ENCODE peak calls at places on chromosomes 13 and 19, in ten cellular contexts. Z, K, X, A, Y, Q, O, G, R and B are unnamed samples.

GRCh38 chr13:72244788-72245187 is 377.8 kb upstream of the DACH1 start:
- DNase-seq in Z (no peak), K (no peak), X (no peak), A (no peak), Y (no peak), Q (no peak), O (no peak), G (no peak), R (no peak), B (no peak)

GRCh38 chr19:41563847-41564514 is 12.0 kb upstream of the CEACAM21 start:
- DNase-seq in Z (no peak), K (peak), X (peak), A (no peak), Y (no peak), Q (peak), O (no peak), G (no peak), R (peak), B (peak)

GRCh38 chr19:18416778-18417249 is 2.4 kb upstream of the SSBP4 start:
- DNase-seq in Z (no peak), K (peak), X (peak), A (peak), Y (peak), Q (peak), O (peak), G (peak), R (peak), B (peak)

GRCh38 chr13:93344048-93344447 is 117.4 kb downstream of the GPC6 start:
- DNase-seq in Z (no peak), K (no peak), X (no peak), A (no peak), Y (no peak), Q (no peak), O (no peak), G (no peak), R (no peak), B (no peak)

GRCh38 chr19:4183967-4184717 is 1.7 kb downstream of the ANKRD24 start:
- DNase-seq in Z (no peak), K (no peak), X (no peak), A (no peak), Y (no peak), Q (no peak), O (no peak), G (peak), R (no peak), B (peak)

GRCh38 chr19:11434703-11435056 is 241 bp downstream of the ODAD3 start:
- DNase-seq in Z (no peak), K (no peak), X (no peak), A (no peak), Y (no peak), Q (no peak), O (no peak), G (no peak), R (no peak), B (no peak)

GRCh38 chr19:45037393-45038169 is 1.3 kb upstream of the CLASRP start:
- DNase-seq in Z (no peak), K (no peak), X (peak), A (no peak), Y (no peak), Q (no peak), O (no peak), G (no peak), R (no peak), B (no peak)

GRCh38 chr13:101453784-101454201 is 1.3 kb downstream of the ITGBL1 start:
- DNase-seq in Z (no peak), K (no peak), X (peak), A (peak), Y (no peak), Q (no peak), O (no peak), G (no peak), R (peak), B (no peak)

GRCh38 chr13:76024151-76024550 is 388.0 kb downstream of the LMO7 start:
- DNase-seq in Z (no peak), K (no peak), X (no peak), A (no peak), Y (no peak), Q (no peak), O (no peak), G (no peak), R (no peak), B (no peak)

GRCh38 chr19:46613525-46613924 is 11.4 kb downstream of the PTGIR start:
- DNase-seq in Z (no peak), K (no peak), X (no peak), A (no peak), Y (no peak), Q (no peak), O (no peak), G (no peak), R (no peak), B (no peak)

GRCh38 chr13:77698211-77699058 is 948 bp downstream of the SLAIN1 start:
- DNase-seq in Z (no peak), K (peak), X (peak), A (peak), Y (peak), Q (peak), O (no peak), G (peak), R (peak), B (peak)

GRCh38 chr13:53200498-53201453 is 172.2 kb downstream of the OLFM4 start:
- DNase-seq in Z (no peak), K (no peak), X (peak), A (peak), Y (peak), Q (no peak), O (no peak), G (peak), R (peak), B (peak)

GRCh38 chr19:43773725-43774102 is 7.1 kb downstream of the KCNN4 start:
- DNase-seq in Z (no peak), K (no peak), X (peak), A (no peak), Y (no peak), Q (no peak), O (no peak), G (no peak), R (no peak), B (peak)

GRCh38 chr19:7831452-7831851 is 1.4 kb downstream of the EVI5L start:
- DNase-seq in Z (no peak), K (no peak), X (peak), A (no peak), Y (no peak), Q (no peak), O (no peak), G (no peak), R (peak), B (peak)

GRCh38 chr19:8866344-8866743 is 34.2 kb downstream of the MBD3L1 start:
- DNase-seq in Z (no peak), K (no peak), X (no peak), A (no peak), Y (no peak), Q (no peak), O (no peak), G (no peak), R (no peak), B (no peak)

GRCh38 chr13:59176775-59177174 is 987.0 kb downstream of the DIAPH3 start:
- DNase-seq in Z (no peak), K (no peak), X (peak), A (no peak), Y (no peak), Q (no peak), O (no peak), G (no peak), R (peak), B (no peak)

GRCh38 chr19:45947926-45948325 is 25.7 kb downstream of the NOVA2 start:
- DNase-seq in Z (no peak), K (no peak), X (no peak), A (no peak), Y (no peak), Q (no peak), O (no peak), G (no peak), R (no peak), B (no peak)

GRCh38 chr19:38529610-38530009 is 88.1 kb downstream of the MAP4K1 start:
- DNase-seq in Z (no peak), K (no peak), X (no peak), A (no peak), Y (no peak), Q (no peak), O (no peak), G (no peak), R (no peak), B (no peak)

GRCh38 chr19:4388171-4389063 is 11.9 kb downstream of the SH3GL1 start:
- DNase-seq in Z (no peak), K (no peak), X (no peak), A (peak), Y (no peak), Q (no peak), O (no peak), G (peak), R (no peak), B (peak)

GRCh38 chr13:110559986-110560385 is 1.5 kb downstream of the RAB20 start:
- DNase-seq in Z (no peak), K (no peak), X (no peak), A (no peak), Y (no peak), Q (no peak), O (no peak), G (no peak), R (no peak), B (no peak)
- H3K27ac ChIP-seq in Z (no peak), K (no peak), X (no peak), A (peak), Y (peak), Q (no peak), O (peak), G (peak), R (no peak), B (no peak)

GRCh38 chr19:752652-753517 is 2.0 kb downstream of the MISP start:
- DNase-seq in Z (peak), K (no peak), X (no peak), A (peak), Y (peak), Q (no peak), O (peak), G (peak), R (no peak), B (no peak)

GRCh38 chr19:750640-751423 is at the start of gene MISP:
- DNase-seq in Z (no peak), K (no peak), X (no peak), A (peak), Y (no peak), Q (no peak), O (no peak), G (no peak), R (no peak), B (no peak)

GRCh38 chr19:749811-750210 is 1.1 kb upstream of the MISP start:
- DNase-seq in Z (no peak), K (no peak), X (no peak), A (no peak), Y (no peak), Q (no peak), O (no peak), G (no peak), R (no peak), B (no peak)

GRCh38 chr19:754530-754929 is 3.6 kb downstream of the MISP start:
- DNase-seq in Z (no peak), K (no peak), X (no peak), A (no peak), Y (no peak), Q (no peak), O (no peak), G (no peak), R (no peak), B (no peak)

DNA sequence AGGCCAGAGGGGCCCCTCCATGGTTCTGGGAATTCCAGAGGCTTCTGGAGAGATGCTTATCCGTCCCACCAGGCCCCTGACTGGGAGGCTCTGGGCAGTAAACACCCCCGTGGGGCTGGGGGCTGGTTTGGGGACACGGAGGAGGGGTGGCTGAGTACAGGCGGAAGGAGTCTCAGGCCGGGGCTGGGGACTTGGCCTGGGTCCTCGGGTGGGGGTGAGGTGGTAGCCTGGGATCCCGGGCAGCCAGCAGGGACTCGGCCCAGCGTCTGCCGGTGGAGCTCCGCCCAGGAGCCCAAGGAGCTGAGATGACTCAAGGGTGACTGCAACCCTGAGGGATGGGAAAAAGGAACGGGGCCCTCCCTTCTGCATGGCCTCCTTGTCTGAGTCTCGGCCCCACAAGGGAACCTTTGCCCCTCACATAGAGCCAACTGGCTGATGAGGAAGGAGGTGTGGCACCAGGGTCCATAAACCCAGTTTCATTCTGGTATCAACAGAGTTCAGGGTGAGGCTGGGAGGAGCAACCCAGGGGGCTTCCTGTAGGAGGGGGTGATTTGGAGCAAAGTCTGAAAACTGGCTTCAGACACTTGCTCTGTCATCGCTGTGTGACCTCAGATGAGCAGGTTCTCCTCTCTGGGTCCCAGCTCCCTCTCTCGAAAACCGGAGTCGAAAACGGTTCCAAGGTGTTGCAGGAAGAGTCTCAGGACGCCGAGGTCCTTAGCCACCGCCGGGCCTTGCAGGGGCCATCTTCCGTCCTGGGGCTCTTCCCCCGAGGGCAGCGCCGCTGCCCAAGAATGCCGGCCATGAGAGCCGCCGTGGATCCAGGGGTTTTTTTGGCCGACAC is 809 bp downstream of the MISP start:
- DNase-seq in Z (peak), K (no peak), X (no peak), A (peak), Y (no peak), Q (no peak), O (peak), G (peak), R (peak), B (no peak)
- H3K27ac ChIP-seq in Z (peak), K (no peak), X (no peak), A (no peak), Y (peak), Q (no peak), O (no peak), G (no peak), R (no peak), B (no peak)

GRCh38 chr13:51781246-51782022 is 22.5 kb downstream of the DHRS12 start:
- DNase-seq in Z (no peak), K (no peak), X (peak), A (peak), Y (no peak), Q (no peak), O (no peak), G (no peak), R (peak), B (peak)

GRCh38 chr13:51778407-51778806 is 25.6 kb downstream of the DHRS12 start:
- DNase-seq in Z (no peak), K (no peak), X (no peak), A (peak), Y (no peak), Q (no peak), O (no peak), G (no peak), R (no peak), B (no peak)

GRCh38 chr13:51776179-51776578 is 27.8 kb downstream of the DHRS12 start:
- DNase-seq in Z (no peak), K (no peak), X (no peak), A (peak), Y (no peak), Q (no peak), O (no peak), G (no peak), R (no peak), B (no peak)

GRCh38 chr13:51780099-51780498 is 23.9 kb downstream of the DHRS12 start:
- DNase-seq in Z (no peak), K (no peak), X (no peak), A (no peak), Y (no peak), Q (no peak), O (no peak), G (no peak), R (no peak), B (no peak)

DNA sequence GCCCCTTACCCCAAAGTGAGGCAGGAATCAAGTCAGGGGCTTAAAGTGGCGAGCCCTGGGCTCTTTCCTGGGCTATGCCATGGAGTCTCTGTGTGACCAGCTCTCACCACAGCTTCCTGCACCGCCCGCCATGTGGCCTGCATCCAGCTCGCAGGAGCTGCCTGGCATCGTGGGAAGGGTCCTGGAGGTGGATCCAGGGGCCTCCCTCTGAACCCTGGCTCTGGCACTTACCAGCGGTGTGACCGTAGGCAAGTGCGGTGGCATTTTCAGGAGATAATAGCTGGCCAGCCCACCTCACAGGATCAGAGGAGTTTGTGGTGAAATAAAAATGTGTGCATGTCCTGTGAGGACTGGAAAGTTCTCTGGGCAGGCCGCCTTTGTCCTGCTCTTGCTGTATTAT is 26.0 kb downstream of the DHRS12 start:
- DNase-seq in Z (no peak), K (no peak), X (no peak), A (no peak), Y (no peak), Q (no peak), O (no peak), G (no peak), R (no peak), B (no peak)
- H3K27ac ChIP-seq in Z (no peak), K (no peak), X (no peak), A (peak), Y (no peak), Q (no peak), O (no peak), G (no peak), R (no peak), B (no peak)

DNA sequence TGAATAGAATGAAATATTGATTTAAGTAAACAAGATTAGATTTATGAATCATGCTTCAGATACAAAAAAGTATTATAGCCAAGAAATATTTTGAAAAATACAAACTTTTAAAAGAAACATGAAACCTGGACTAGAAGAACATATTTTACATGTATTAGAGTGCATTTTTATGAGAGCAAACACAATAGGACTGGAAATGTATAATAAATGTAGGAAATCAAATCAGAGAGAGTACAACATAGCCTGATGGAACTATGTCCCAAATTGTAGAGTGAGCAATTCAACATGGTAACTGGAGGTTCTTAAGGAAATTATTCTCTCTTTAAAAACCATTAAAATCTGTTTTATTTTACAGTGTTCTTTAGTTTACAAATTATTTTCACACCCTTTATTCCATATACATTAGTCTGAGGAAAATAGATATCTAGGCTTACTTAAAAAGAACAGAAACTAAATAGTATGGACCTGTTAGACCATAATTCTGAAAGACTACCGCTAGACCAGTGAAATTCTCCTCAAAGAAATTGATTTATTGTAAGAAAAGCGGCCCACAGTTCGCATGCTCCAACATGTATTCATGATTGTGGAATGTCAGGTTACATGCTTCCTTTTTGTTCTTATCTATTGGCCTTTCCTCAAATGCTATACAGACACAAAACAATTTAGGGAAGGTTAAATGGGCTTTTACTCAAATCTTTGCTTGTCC is 1526.5 kb upstream of the SLC10A2 start:
- DNase-seq in Z (no peak), K (no peak), X (no peak), A (no peak), Y (no peak), Q (no peak), O (no peak), G (no peak), R (no peak), B (no peak)
- H3K27ac ChIP-seq in Z (no peak), K (no peak), X (no peak), A (no peak), Y (no peak), Q (no peak), O (no peak), G (no peak), R (no peak), B (no peak)

DNA sequence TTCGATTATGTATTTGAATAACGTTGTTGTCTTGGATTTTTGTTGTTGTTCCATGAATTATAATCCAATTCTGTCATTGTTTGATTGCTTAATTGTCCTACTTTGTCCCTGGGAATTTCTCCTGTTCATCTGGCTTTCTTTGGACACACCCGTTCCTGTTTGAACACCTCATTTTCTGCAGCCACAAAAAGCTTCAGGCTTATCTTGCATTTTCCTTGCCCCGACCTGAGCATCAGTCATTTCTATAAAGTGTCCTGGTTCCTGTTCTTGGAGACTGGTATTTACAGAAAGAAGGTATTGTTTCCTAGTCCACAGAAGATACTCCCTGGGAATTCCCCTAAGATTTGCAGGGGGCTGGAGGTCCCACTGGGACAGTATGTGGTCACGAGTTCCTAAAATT is 731.8 kb upstream of the ARGLU1 start:
- DNase-seq in Z (no peak), K (no peak), X (no peak), A (no peak), Y (no peak), Q (no peak), O (no peak), G (no peak), R (no peak), B (no peak)
- H3K27ac ChIP-seq in Z (no peak), K (no peak), X (no peak), A (no peak), Y (no peak), Q (no peak), O (no peak), G (no peak), R (no peak), B (no peak)

DNA sequence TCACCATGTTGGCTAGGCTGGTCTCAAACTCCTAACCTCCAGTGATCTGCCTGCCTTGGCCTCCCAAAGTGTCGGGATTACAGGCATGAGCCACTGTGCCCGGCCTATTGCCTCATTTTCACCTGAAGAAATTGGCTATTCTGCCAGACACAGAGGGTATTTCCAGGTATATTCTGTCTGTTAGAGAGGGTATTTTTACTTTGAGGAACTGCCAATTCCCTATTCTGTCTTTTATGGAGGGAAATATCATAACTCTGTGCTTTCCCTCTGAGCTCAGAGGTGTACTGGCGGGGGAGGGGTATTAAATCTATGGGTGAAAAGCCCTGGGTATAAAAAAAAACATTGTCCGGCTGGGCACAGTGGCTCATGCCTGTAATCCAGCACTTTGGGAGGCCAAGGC is 24.9 kb downstream of the TSKS start:
- DNase-seq in Z (no peak), K (no peak), X (no peak), A (no peak), Y (no peak), Q (no peak), O (no peak), G (no peak), R (no peak), B (no peak)
- H3K27ac ChIP-seq in Z (no peak), K (no peak), X (no peak), A (no peak), Y (no peak), Q (no peak), O (no peak), G (no peak), R (no peak), B (no peak)

DNA sequence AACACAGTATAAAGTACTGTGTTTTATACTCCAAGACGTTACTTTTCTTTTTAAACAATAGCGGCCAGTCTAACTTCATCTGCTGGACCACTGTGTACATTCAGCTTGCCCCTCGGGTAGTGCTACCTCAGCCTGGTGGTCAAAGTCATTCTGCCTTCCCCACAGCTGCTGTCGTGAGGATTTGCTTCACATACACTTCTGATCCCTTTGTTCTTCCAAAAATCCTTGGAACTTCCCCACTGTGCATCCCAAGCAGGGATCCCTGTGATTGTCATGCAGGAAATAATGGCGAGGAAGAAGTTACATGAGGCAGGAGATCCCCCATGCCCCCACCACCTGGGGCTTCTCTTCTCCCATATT is 234.9 kb upstream of the STARD13 start:
- DNase-seq in Z (no peak), K (no peak), X (no peak), A (no peak), Y (no peak), Q (no peak), O (no peak), G (no peak), R (no peak), B (no peak)
- H3K27ac ChIP-seq in Z (peak), K (no peak), X (no peak), A (no peak), Y (no peak), Q (no peak), O (no peak), G (no peak), R (no peak), B (no peak)